ENCODE peak calls at places on chromosomes 7 and 10, in five cellular contexts. One of them, this sample, is unnamed. For H3K9me3, the result is how much of the 10 kb centered on the place peaks cover.

GRCh38 chr10:66836057-66836456 is 89.8 kb upstream of the LRRTM3 start:
- DNase-seq in stomach: no peak
- DNase-seq in CD8-positive, alpha-beta T cell: no peak
- DNase-seq in gastrocnemius medialis: no peak
- DNase-seq in Panc1: no peak
- DNase-seq in this sample: no peak

GRCh38 chr10:109456566-109457361 is 466.5 kb downstream of the XPNPEP1 start:
- DNase-seq in stomach: no peak
- DNase-seq in CD8-positive, alpha-beta T cell: no peak
- DNase-seq in gastrocnemius medialis: no peak
- DNase-seq in Panc1: no peak
- DNase-seq in this sample: peak

GRCh38 chr7:101924171-101924570 is 106.7 kb downstream of the CUX1 start:
- DNase-seq in stomach: no peak
- DNase-seq in CD8-positive, alpha-beta T cell: no peak
- DNase-seq in gastrocnemius medialis: peak
- DNase-seq in Panc1: peak
- DNase-seq in this sample: no peak

GRCh38 chr7:7967909-7968543 is 570 bp upstream of the GLCCI1 start:
- DNase-seq in stomach: no peak
- DNase-seq in CD8-positive, alpha-beta T cell: no peak
- DNase-seq in gastrocnemius medialis: no peak
- DNase-seq in Panc1: no peak
- DNase-seq in this sample: no peak

GRCh38 chr7:77464589-77464988 is 48.4 kb upstream of the GSAP start:
- DNase-seq in stomach: no peak
- DNase-seq in CD8-positive, alpha-beta T cell: no peak
- DNase-seq in gastrocnemius medialis: no peak
- DNase-seq in Panc1: no peak
- DNase-seq in this sample: no peak

GRCh38 chr7:93249749-93250148 is 17.6 kb downstream of the VPS50 start:
- DNase-seq in stomach: no peak
- DNase-seq in CD8-positive, alpha-beta T cell: no peak
- DNase-seq in gastrocnemius medialis: no peak
- DNase-seq in Panc1: no peak
- DNase-seq in this sample: peak

GRCh38 chr10:26555719-26556368 is 117.7 kb downstream of the APBB1IP start:
- DNase-seq in stomach: peak
- DNase-seq in CD8-positive, alpha-beta T cell: no peak
- DNase-seq in gastrocnemius medialis: peak
- DNase-seq in Panc1: no peak
- DNase-seq in this sample: no peak

GRCh38 chr7:155802906-155803417 is 9.3 kb downstream of the SHH start:
- DNase-seq in stomach: no peak
- DNase-seq in CD8-positive, alpha-beta T cell: no peak
- DNase-seq in gastrocnemius medialis: no peak
- DNase-seq in Panc1: no peak
- DNase-seq in this sample: no peak

GRCh38 chr7:80127412-80128150 is 7.0 kb upstream of the GNAI1 start:
- DNase-seq in stomach: no peak
- DNase-seq in CD8-positive, alpha-beta T cell: no peak
- DNase-seq in gastrocnemius medialis: no peak
- DNase-seq in Panc1: no peak
- DNase-seq in this sample: peak

GRCh38 chr10:72297281-72297967 is 23.7 kb downstream of the DDIT4 start:
- DNase-seq in stomach: peak
- DNase-seq in CD8-positive, alpha-beta T cell: peak
- DNase-seq in gastrocnemius medialis: peak
- DNase-seq in Panc1: no peak
- DNase-seq in this sample: no peak

GRCh38 chr7:64400401-64400800 is 86.6 kb downstream of the ZNF736 start:
- DNase-seq in stomach: no peak
- DNase-seq in CD8-positive, alpha-beta T cell: no peak
- DNase-seq in gastrocnemius medialis: no peak
- DNase-seq in Panc1: no peak
- DNase-seq in this sample: no peak
- H3K9me3 ChIP-seq in stomach: under half
- H3K9me3 ChIP-seq in CD8-positive, alpha-beta T cell: under half
- H3K9me3 ChIP-seq in gastrocnemius medialis: under half
- H3K9me3 ChIP-seq in Panc1: under half
- H3K9me3 ChIP-seq in this sample: half or more

GRCh38 chr10:128499956-128500355 is 373.7 kb upstream of the MKI67 start:
- DNase-seq in stomach: no peak
- DNase-seq in CD8-positive, alpha-beta T cell: no peak
- DNase-seq in gastrocnemius medialis: no peak
- DNase-seq in Panc1: no peak
- DNase-seq in this sample: no peak
- H3K9me3 ChIP-seq in stomach: under half
- H3K9me3 ChIP-seq in CD8-positive, alpha-beta T cell: under half
- H3K9me3 ChIP-seq in gastrocnemius medialis: under half
- H3K9me3 ChIP-seq in Panc1: under half
- H3K9me3 ChIP-seq in this sample: under half

GRCh38 chr7:57211428-57212100 is 79.3 kb upstream of the ZNF479 start:
- DNase-seq in stomach: peak
- DNase-seq in CD8-positive, alpha-beta T cell: no peak
- DNase-seq in gastrocnemius medialis: no peak
- DNase-seq in Panc1: no peak
- DNase-seq in this sample: no peak
- H3K9me3 ChIP-seq in stomach: under half
- H3K9me3 ChIP-seq in CD8-positive, alpha-beta T cell: under half
- H3K9me3 ChIP-seq in gastrocnemius medialis: under half
- H3K9me3 ChIP-seq in Panc1: under half
- H3K9me3 ChIP-seq in this sample: half or more

GRCh38 chr7:158494162-158494586 is 93.4 kb downstream of the PTPRN2 start:
- DNase-seq in stomach: no peak
- DNase-seq in CD8-positive, alpha-beta T cell: no peak
- DNase-seq in gastrocnemius medialis: no peak
- DNase-seq in Panc1: no peak
- DNase-seq in this sample: no peak
- H3K9me3 ChIP-seq in stomach: under half
- H3K9me3 ChIP-seq in CD8-positive, alpha-beta T cell: under half
- H3K9me3 ChIP-seq in gastrocnemius medialis: under half
- H3K9me3 ChIP-seq in Panc1: under half
- H3K9me3 ChIP-seq in this sample: half or more

GRCh38 chr7:106452031-106452851 is 167.5 kb upstream of the NAMPT start:
- DNase-seq in stomach: no peak
- DNase-seq in CD8-positive, alpha-beta T cell: no peak
- DNase-seq in gastrocnemius medialis: no peak
- DNase-seq in Panc1: no peak
- DNase-seq in this sample: no peak
- H3K9me3 ChIP-seq in stomach: under half
- H3K9me3 ChIP-seq in CD8-positive, alpha-beta T cell: under half
- H3K9me3 ChIP-seq in gastrocnemius medialis: under half
- H3K9me3 ChIP-seq in Panc1: under half
- H3K9me3 ChIP-seq in this sample: half or more

This sample was measured in endodermal cell.